ENCODE peak calls at places on chromosomes 7 and 10, in seven cellular contexts. N is KG1, S is LHCN-M2, F is AML-193, Y is HT1080, I is kidney glomerular epithelial cell, M is iPS-NIHi11. X is an unnamed sample.

GRCh38 chr7:50182734-50183133 is 89.7 kb upstream of the ZPBP start:
- DNase-seq in M (no peak), N (no peak), I (no peak), F (peak), Y (peak), S (no peak), X (no peak)

GRCh38 chr10:47451275-47451997 is 32.5 kb downstream of the ANXA8 start:
- DNase-seq in M (no peak), Y (no peak), S (no peak), N (no peak), F (no peak), I (no peak), X (no peak)

GRCh38 chr10:119670717-119671116 is 19.5 kb downstream of the BAG3 start:
- DNase-seq in S (peak), I (no peak), N (no peak), F (no peak), Y (peak), M (no peak), X (no peak)

GRCh38 chr10:71659050-71659738 is 60.4 kb downstream of the C10orf105 start:
- DNase-seq in I (no peak), M (no peak), S (no peak), N (no peak), F (no peak), Y (no peak), X (no peak)

GRCh38 chr10:130479906-130480305 is 343.7 kb downstream of the GLRX3 start:
- DNase-seq in M (no peak), S (no peak), F (no peak), Y (no peak), I (no peak), N (no peak), X (no peak)

GRCh38 chr10:5601826-5602225 is 64.6 kb downstream of the ASB13 start:
- DNase-seq in N (no peak), Y (no peak), F (no peak), I (no peak), S (no peak), M (no peak), X (no peak)

GRCh38 chr7:139937685-139938084 is 108.6 kb downstream of the TBXAS1 start:
- DNase-seq in F (peak), I (no peak), S (no peak), Y (no peak), M (no peak), N (no peak), X (no peak)

GRCh38 chr10:132876131-132876860 is 66.1 kb downstream of the CFAP46 start:
- DNase-seq in M (no peak), S (no peak), F (no peak), N (no peak), I (no peak), Y (no peak), X (no peak)

GRCh38 chr10:32159264-32159663 is 103.0 kb upstream of the KIF5B start:
- DNase-seq in Y (no peak), N (no peak), I (no peak), M (no peak), S (no peak), F (no peak), X (no peak)

GRCh38 chr10:128539784-128540759 is 413.8 kb upstream of the MKI67 start:
- DNase-seq in Y (no peak), S (no peak), N (no peak), M (peak), F (no peak), I (no peak), X (no peak)

GRCh38 chr10:125128397-125129075 is 31.8 kb downstream of the CTBP2 start:
- DNase-seq in M (no peak), I (no peak), F (no peak), Y (no peak), N (no peak), S (no peak), X (no peak)

GRCh38 chr10:118046491-118047362 is at the start of gene RAB11FIP2:
- DNase-seq in N (peak), Y (peak), F (peak), M (peak), S (peak), I (peak), X (peak)

GRCh38 chr7:15866753-15867152 is 180.3 kb upstream of the MEOX2 start:
- DNase-seq in N (no peak), I (no peak), F (no peak), Y (no peak), S (no peak), M (no peak), X (no peak)

GRCh38 chr10:117996709-117997108 is 50.0 kb downstream of the RAB11FIP2 start:
- DNase-seq in I (no peak), Y (no peak), N (no peak), S (no peak), F (no peak), M (no peak), X (no peak)

GRCh38 chr10:43863859-43864591 is 215.3 kb upstream of the ZNF32 start:
- DNase-seq in S (peak), I (peak), F (no peak), M (no peak), N (no peak), Y (peak), X (no peak)

GRCh38 chr7:92276486-92276885 is 30.7 kb downstream of the ANKIB1 start:
- DNase-seq in S (no peak), N (no peak), Y (no peak), I (no peak), F (no peak), M (no peak), X (no peak)

GRCh38 chr7:30412810-30413504 is 65.6 kb downstream of the NOD1 start:
- DNase-seq in N (no peak), I (peak), F (peak), Y (peak), M (peak), S (peak), X (peak)

GRCh38 chr10:64346391-64346790 is 825.2 kb downstream of the REEP3 start:
- DNase-seq in Y (no peak), M (no peak), F (no peak), I (no peak), N (no peak), S (no peak), X (no peak)

GRCh38 chr10:89032141-89032814 is 41.7 kb downstream of the FAS start:
- DNase-seq in F (no peak), S (peak), N (no peak), I (peak), M (peak), Y (peak), X (peak)

GRCh38 chr7:158044156-158044823 is 543.3 kb downstream of the PTPRN2 start:
- DNase-seq in M (no peak), N (no peak), S (no peak), I (no peak), F (no peak), Y (no peak), X (no peak)

GRCh38 chr7:23332881-23333612 is 33.9 kb downstream of the MALSU1 start:
- DNase-seq in N (no peak), M (no peak), Y (no peak), I (no peak), S (peak), F (no peak), X (no peak)

GRCh38 chr7:83559887-83560286 is 89.1 kb downstream of the SEMA3E start:
- DNase-seq in S (no peak), N (no peak), F (no peak), I (no peak), Y (no peak), M (no peak), X (no peak)

GRCh38 chr10:99565166-99565565 is 32.4 kb downstream of the NKX2-3 start:
- DNase-seq in Y (no peak), S (no peak), N (no peak), F (no peak), I (no peak), M (no peak), X (no peak)

GRCh38 chr10:51344371-51344770 is 270.1 kb downstream of the PRKG1 start:
- DNase-seq in I (no peak), F (no peak), Y (no peak), N (no peak), S (peak), M (no peak), X (no peak)

GRCh38 chr10:25080880-25081581 is 64.6 kb downstream of the THNSL1 start:
- DNase-seq in Y (peak), F (peak), N (peak), M (peak), I (peak), S (peak), X (peak)